ENCODE peak calls at places on chromosome 16, in four cellular contexts. One of them, this sample, is unnamed.

GRCh38 chr16:75267631-75268264 is 16.3 kb upstream of the BCAR1 start:
- DNase-seq in cardiac fibroblast: no peak
- DNase-seq in GOT3: no peak
- DNase-seq in GDM1: no peak
- DNase-seq in this sample: no peak

GRCh38 chr16:69595127-69596036 is 29.6 kb downstream of the NFAT5 start:
- DNase-seq in GOT3: no peak
- DNase-seq in cardiac fibroblast: peak; percentile 61
- DNase-seq in GDM1: no peak
- DNase-seq in this sample: no peak

GRCh38 chr16:87072101-87072500 is 245.1 kb downstream of the C16orf95 start:
- DNase-seq in GDM1: no peak
- DNase-seq in GOT3: no peak
- DNase-seq in cardiac fibroblast: no peak
- DNase-seq in this sample: no peak

GRCh38 chr16:83939266-83939856 is 13.7 kb upstream of the OSGIN1 start:
- DNase-seq in cardiac fibroblast: no peak
- DNase-seq in GOT3: no peak
- DNase-seq in GDM1: no peak
- DNase-seq in this sample: no peak

GRCh38 chr16:66211651-66212050 is 154.8 kb upstream of the CDH5 start:
- DNase-seq in GDM1: no peak
- DNase-seq in cardiac fibroblast: no peak
- DNase-seq in GOT3: no peak
- DNase-seq in this sample: no peak

GRCh38 chr16:24440296-24440695 is 99.1 kb upstream of the RBBP6 start:
- DNase-seq in cardiac fibroblast: no peak
- DNase-seq in GOT3: no peak
- DNase-seq in GDM1: no peak
- DNase-seq in this sample: no peak

GRCh38 chr16:86634290-86634689 is 55.9 kb downstream of the FOXL1 start:
- DNase-seq in cardiac fibroblast: peak; percentile 34
- DNase-seq in GDM1: no peak
- DNase-seq in GOT3: no peak
- DNase-seq in this sample: no peak

GRCh38 chr16:380837-381787 is 666 bp downstream of the PGAP6 start:
- DNase-seq in GDM1: no peak
- DNase-seq in cardiac fibroblast: no peak
- DNase-seq in GOT3: no peak
- DNase-seq in this sample: peak; percentile 42

GRCh38 chr16:28901862-28902261 is 23.2 kb downstream of the RABEP2 start:
- DNase-seq in GOT3: no peak
- DNase-seq in cardiac fibroblast: no peak
- DNase-seq in GDM1: no peak
- DNase-seq in this sample: no peak

GRCh38 chr16:81431554-81432353 is 12.9 kb upstream of the CMIP start:
- DNase-seq in cardiac fibroblast: peak; percentile 82
- DNase-seq in GDM1: no peak
- DNase-seq in GOT3: peak; percentile 46
- DNase-seq in this sample: peak; percentile 69

GRCh38 chr16:50354629-50355456 is 13.9 kb downstream of the BRD7 start:
- DNase-seq in cardiac fibroblast: peak; percentile 36
- DNase-seq in GOT3: no peak
- DNase-seq in GDM1: no peak
- DNase-seq in this sample: no peak

GRCh38 chr16:1688807-1689560 is 10.9 kb downstream of the JPT2 start:
- DNase-seq in GDM1: no peak
- DNase-seq in GOT3: no peak
- DNase-seq in cardiac fibroblast: peak; percentile 57
- DNase-seq in this sample: no peak

GRCh38 chr16:85602831-85603755 is 10.0 kb upstream of the GSE1 start:
- DNase-seq in GDM1: no peak
- DNase-seq in GOT3: no peak
- DNase-seq in cardiac fibroblast: no peak
- DNase-seq in this sample: no peak

GRCh38 chr16:85419503-85420408 is 193.4 kb upstream of the GSE1 start:
- DNase-seq in GDM1: no peak
- DNase-seq in cardiac fibroblast: no peak
- DNase-seq in GOT3: no peak
- DNase-seq in this sample: no peak

GRCh38 chr16:58366247-58367031 is 25.8 kb upstream of the GINS3 start:
- DNase-seq in cardiac fibroblast: peak; percentile 28
- DNase-seq in GDM1: no peak
- DNase-seq in GOT3: no peak
- DNase-seq in this sample: no peak

GRCh38 chr16:48596326-48596725 is 13.7 kb downstream of the N4BP1 start:
- DNase-seq in cardiac fibroblast: no peak
- DNase-seq in GDM1: no peak
- DNase-seq in GOT3: no peak
- DNase-seq in this sample: no peak

This sample was measured in AG20443.